ENCODE peak calls at places on chromosomes 1 and 21, in nine cellular contexts. O, R, W, M, A, G, P, H and Q are unnamed samples.

GRCh38 chr1:37033355-37034291 is 692 bp downstream of the GRIK3 start:
- DNase-seq in W (no peak), O (no peak), M (no peak), R (peak; percentile 25), H (no peak), G (no peak), A (no peak), P (no peak), Q (no peak)

GRCh38 chr1:110005971-110006370 is 21.4 kb downstream of the AHCYL1 start:
- DNase-seq in O (peak; percentile 19), W (no peak), P (no peak), M (no peak), H (no peak), G (no peak), A (no peak), R (no peak), Q (no peak)

GRCh38 chr1:5311634-5312298 is 657.4 kb downstream of the AJAP1 start:
- DNase-seq in G (no peak), O (no peak), R (no peak), H (no peak), A (no peak), M (no peak), P (no peak), W (no peak), Q (no peak)

GRCh38 chr21:37871121-37871862 is 45.0 kb downstream of the KCNJ6 start:
- DNase-seq in R (no peak), M (no peak), W (no peak), O (peak; percentile 10), G (no peak), H (peak; percentile 56), P (no peak), A (peak; percentile 25), Q (no peak)

GRCh38 chr1:189983156-189983555 is 494.5 kb downstream of the BRINP3 start:
- DNase-seq in O (no peak), R (no peak), M (no peak), G (no peak), W (no peak), A (no peak), P (no peak), H (no peak), Q (no peak)

GRCh38 chr1:156676820-156677615 is at the start of gene NES:
- DNase-seq in G (no peak), H (peak; percentile 89), R (peak; percentile 79), W (peak; percentile 94), M (peak; percentile 84), O (peak; percentile 76), A (peak; percentile 68), P (peak; percentile 77), Q (no peak)

GRCh38 chr1:200139661-200140250 is 112.2 kb downstream of the NR5A2 start:
- DNase-seq in P (no peak), G (no peak), O (peak; percentile 93), R (peak; percentile 30), W (no peak), M (no peak), A (peak; percentile 76), H (no peak), Q (no peak)

GRCh38 chr1:225851810-225852209 is 30.4 kb downstream of the TMEM63A start:
- DNase-seq in W (no peak), A (no peak), G (no peak), P (no peak), O (no peak), R (no peak), H (no peak), M (no peak), Q (no peak)

GRCh38 chr1:21590116-21590905 is 78.8 kb downstream of the RAP1GAP start:
- DNase-seq in W (no peak), P (no peak), R (no peak), O (no peak), G (no peak), A (no peak), M (no peak), H (peak; percentile 92), Q (no peak)

GRCh38 chr1:98661544-98662353 is at the start of gene SNX7:
- DNase-seq in R (peak; percentile 84), G (no peak), O (peak; percentile 77), P (peak; percentile 93), M (peak; percentile 87), H (peak; percentile 89), W (peak; percentile 95), A (peak; percentile 88), Q (peak; percentile 91)

GRCh38 chr1:91836307-91837056 is 49.5 kb downstream of the TGFBR3 start:
- DNase-seq in P (no peak), R (no peak), W (no peak), G (no peak), M (no peak), A (no peak), O (no peak), H (no peak), Q (no peak)

GRCh38 chr1:180646547-180646946 is 14.7 kb downstream of the XPR1 start:
- DNase-seq in H (no peak), W (no peak), M (no peak), R (no peak), O (no peak), P (no peak), G (no peak), A (no peak), Q (no peak)

GRCh38 chr1:157497284-157497683 is 55.0 kb downstream of the FCRL5 start:
- DNase-seq in G (no peak), P (no peak), W (no peak), H (no peak), R (no peak), O (no peak), A (no peak), M (no peak), Q (no peak)

GRCh38 chr1:233088613-233089012 is 138.2 kb downstream of the NTPCR start:
- DNase-seq in H (no peak), G (no peak), R (no peak), P (no peak), M (no peak), A (no peak), O (no peak), W (no peak), Q (no peak)

GRCh38 chr1:71668059-71668458 is 587.2 kb upstream of the ZRANB2 start:
- DNase-seq in H (no peak), P (no peak), O (no peak), G (no peak), A (no peak), M (no peak), R (no peak), W (no peak), Q (no peak)

GRCh38 chr1:179178965-179179364 is 50.5 kb downstream of the ABL2 start:
- DNase-seq in G (no peak), A (peak; percentile 66), W (no peak), O (peak; percentile 56), P (no peak), M (no peak), R (no peak), H (no peak), Q (no peak)

GRCh38 chr1:40848530-40849189 is 13.5 kb downstream of the CITED4 start:
- DNase-seq in O (peak; percentile 89), G (no peak), H (peak; percentile 67), R (peak; percentile 76), A (peak; percentile 75), M (peak; percentile 61), W (peak; percentile 70), P (no peak), Q (peak; percentile 81)

GRCh38 chr1:65147424-65148177 is 402 bp upstream of the AK4 start:
- DNase-seq in R (peak; percentile 73), A (peak; percentile 50), H (no peak), P (peak; percentile 87), W (peak; percentile 76), M (peak; percentile 60), G (no peak), O (peak; percentile 58), Q (no peak)

GRCh38 chr1:111737216-111738132 is 1.7 kb downstream of the INKA2 start:
- DNase-seq in P (no peak), M (no peak), H (no peak), A (no peak), O (no peak), G (no peak), R (no peak), W (no peak), Q (no peak)
- H3K4me1 ChIP-seq in P (peaks cover 5% of the 10 kb centered on the region), M (peaks cover 84% of the 10 kb centered on the region), H (peaks cover 72% of the 10 kb centered on the region), A (peaks cover 23% of the 10 kb centered on the region), O (peaks cover 20% of the 10 kb centered on the region), G (peaks cover 9% of the 10 kb centered on the region), R (peaks cover 32% of the 10 kb centered on the region), W (peaks cover 29% of the 10 kb centered on the region), Q (no peaks in the 10 kb centered on the region)

GRCh38 chr1:20367626-20368025 is 77.0 kb downstream of the VWA5B1 start:
- DNase-seq in P (no peak), G (no peak), M (no peak), W (no peak), A (no peak), H (no peak), R (no peak), O (no peak), Q (no peak)

GRCh38 chr1:20368866-20369545 is 78.3 kb downstream of the VWA5B1 start:
- DNase-seq in O (no peak), G (no peak), P (no peak), W (no peak), R (no peak), H (no peak), M (no peak), A (no peak), Q (no peak)

GRCh38 chr1:20365421-20366075 is 74.9 kb downstream of the VWA5B1 start:
- DNase-seq in O (no peak), W (no peak), H (no peak), G (no peak), P (no peak), A (no peak), R (no peak), M (no peak), Q (no peak)

GRCh38 chr1:20366076-20366765 is 75.5 kb downstream of the VWA5B1 start:
- DNase-seq in M (peak; percentile 25), W (no peak), P (no peak), H (no peak), G (no peak), A (peak; percentile 10), R (peak; percentile 51), O (peak; percentile 10), Q (no peak)

GRCh38 chr1:20366766-20367602 is 76.3 kb downstream of the VWA5B1 start:
- DNase-seq in A (peak; percentile 56), O (peak; percentile 78), P (no peak), H (peak; percentile 75), G (no peak), R (peak; percentile 57), M (peak; percentile 27), W (peak; percentile 67), Q (no peak)
- H3K4me3 ChIP-seq in A (peak overlapping the region; percentile 16), O (peak overlapping the region; percentile 64), P (no peak overlapping the region), H (peak overlapping the region; percentile 26), G (no peak overlapping the region), R (peak overlapping the region; percentile 42), M (peak overlapping the region; percentile 63), W (peak overlapping the region; percentile 7), Q (peak overlapping the region; percentile 16)

GRCh38 chr1:9261496-9261895 is 26.9 kb downstream of the H6PD start:
- DNase-seq in P (no peak), R (no peak), O (no peak), W (peak; percentile 43), G (no peak), H (no peak), M (no peak), A (no peak), Q (no peak)
- H3K27me3 ChIP-seq in P (no peaks in the 10 kb centered on the region), R (no peaks in the 10 kb centered on the region), O (no peaks in the 10 kb centered on the region), W (no peaks in the 10 kb centered on the region), G (no peaks in the 10 kb centered on the region), H (no peaks in the 10 kb centered on the region), M (no peaks in the 10 kb centered on the region), A (no peaks in the 10 kb centered on the region), Q (no peaks in the 10 kb centered on the region)

DNA sequence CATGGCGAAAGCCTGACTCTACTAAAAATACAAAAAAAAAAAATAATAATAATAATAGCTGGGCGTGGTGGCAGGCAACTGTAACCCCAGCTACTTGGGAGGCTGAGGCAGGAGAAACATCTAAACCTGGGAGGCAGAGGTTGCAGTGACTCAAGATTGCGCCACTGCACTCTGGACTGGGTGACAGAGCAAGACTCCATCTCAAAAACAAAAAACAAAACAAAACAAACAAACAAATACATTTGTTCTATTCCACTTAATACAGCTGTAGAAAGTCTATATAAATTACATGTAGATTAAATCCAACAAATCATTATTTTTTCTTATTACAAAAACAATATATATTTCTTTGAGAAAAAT is 48.7 kb downstream of the PHACTR4 start:
- DNase-seq in M (no peak), R (no peak), H (no peak), O (no peak), P (no peak), G (no peak), W (no peak), A (no peak), Q (no peak)
- H3K4me1 ChIP-seq in M (peaks cover 26% of the 10 kb centered on the region), R (no peaks in the 10 kb centered on the region), H (peaks cover 11% of the 10 kb centered on the region), O (peaks cover 38% of the 10 kb centered on the region), P (no peaks in the 10 kb centered on the region), G (peaks cover 4% of the 10 kb centered on the region), W (no peaks in the 10 kb centered on the region), A (peaks cover 4% of the 10 kb centered on the region), Q (peaks cover 9% of the 10 kb centered on the region)